ENCODE peak calls at places on chromosomes 16 and 17, in four cellular contexts. L, N, I and M are unnamed samples.

GRCh38 chr16:15704545-15704987 is 54.5 kb downstream of the NDE1 start:
- DNase-seq in L (peak; percentile 76), N (peak; percentile 53), I (peak; percentile 81), M (no peak)

GRCh38 chr17:72206376-72206775 is 85.6 kb downstream of the SOX9 start:
- DNase-seq in N (no peak), I (no peak), L (no peak), M (peak; percentile 29)

GRCh38 chr17:55093358-55093757 is 124.8 kb downstream of the STXBP4 start:
- DNase-seq in I (no peak), N (no peak), L (no peak), M (no peak)

GRCh38 chr17:67289174-67289876 is 44.3 kb upstream of the HELZ start:
- DNase-seq in N (no peak), I (peak; percentile 87), L (peak; percentile 41), M (peak; percentile 92)

GRCh38 chr17:31680126-31680525 is 178.9 kb downstream of the COPRS start:
- DNase-seq in L (peak; percentile 18), I (no peak), N (no peak), M (no peak)

GRCh38 chr17:70184207-70184606 is 14.9 kb downstream of the KCNJ2 start:
- DNase-seq in I (no peak), N (no peak), L (no peak), M (no peak)

GRCh38 chr16:67537636-67538591 is 9.3 kb downstream of the RIPOR1 start:
- DNase-seq in I (peak; percentile 85), N (peak; percentile 76), L (peak; percentile 50), M (peak; percentile 93)

GRCh38 chr16:67474551-67474950 is 6.4 kb downstream of the ATP6V0D1 start:
- DNase-seq in L (no peak), N (no peak), I (no peak), M (no peak)

GRCh38 chr17:69818467-69818866 is 256.6 kb upstream of the KCNJ16 start:
- DNase-seq in I (no peak), L (no peak), N (no peak), M (no peak)

GRCh38 chr17:52306314-52306713 is 147.8 kb upstream of the CA10 start:
- DNase-seq in L (no peak), I (no peak), N (no peak), M (no peak)

GRCh38 chr16:51393381-51394005 is 242.4 kb upstream of the SALL1 start:
- DNase-seq in L (no peak), N (no peak), I (no peak), M (no peak)

GRCh38 chr16:67016681-67017450 is 12.1 kb upstream of the CBFB start:
- DNase-seq in L (no peak), I (no peak), N (no peak), M (no peak)

GRCh38 chr16:87956169-87956770 is 5.0 kb downstream of the BANP start:
- DNase-seq in I (peak; percentile 66), L (no peak), N (peak; percentile 75), M (no peak)

GRCh38 chr16:27400751-27401620 is 988 bp upstream of the IL21R start:
- DNase-seq in L (no peak), I (no peak), N (no peak), M (no peak)

GRCh38 chr16:22161999-22162657 is at the start of gene SDR42E2:
- DNase-seq in N (peak; percentile 26), I (no peak), L (peak; percentile 84), M (no peak)

GRCh38 chr16:5220705-5221104 is 123.1 kb upstream of the EEF2KMT start:
- DNase-seq in L (no peak), I (no peak), N (no peak), M (no peak)

GRCh38 chr16:48609453-48610023 is 442 bp downstream of the N4BP1 start:
- DNase-seq in I (peak; percentile 55), N (peak; percentile 24), L (peak; percentile 43), M (peak; percentile 92)

GRCh38 chr16:67509016-67509415 is 19.6 kb upstream of the RIPOR1 start:
- DNase-seq in I (no peak), L (no peak), N (no peak), M (no peak)

GRCh38 chr16:69838417-69838990 is 76.4 kb downstream of the WWP2 start:
- DNase-seq in I (peak; percentile 66), L (no peak), N (no peak), M (no peak)

DNA sequence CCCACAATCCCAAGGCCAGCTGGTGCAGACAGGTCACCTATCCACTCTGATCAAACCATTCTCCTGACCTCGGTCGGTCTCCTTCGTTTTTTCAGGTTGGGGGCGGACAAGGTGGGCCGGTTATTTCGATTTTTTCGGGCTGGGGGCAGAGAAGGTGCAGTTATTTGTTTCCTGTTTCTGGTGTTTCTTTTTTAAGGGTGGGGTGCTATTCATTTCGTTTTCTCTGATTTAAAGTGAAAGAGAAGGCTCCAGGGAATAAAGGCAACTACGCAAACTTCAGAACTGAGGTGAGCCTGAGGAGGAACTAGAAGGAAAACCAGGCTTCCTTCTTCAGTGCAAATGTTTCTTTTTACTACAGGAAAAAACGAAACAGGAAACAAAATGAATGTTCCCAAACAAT is 64.8 kb downstream of the ANKRD11 start:
- DNase-seq in I (no peak), N (no peak), L (no peak), M (peak; percentile 23)
- H3K4me1 ChIP-seq in I (peaks cover 46% of the 10 kb centered on the region), N (peaks cover 58% of the 10 kb centered on the region), L (peaks cover 8% of the 10 kb centered on the region), M (peaks cover 7% of the 10 kb centered on the region)

DNA sequence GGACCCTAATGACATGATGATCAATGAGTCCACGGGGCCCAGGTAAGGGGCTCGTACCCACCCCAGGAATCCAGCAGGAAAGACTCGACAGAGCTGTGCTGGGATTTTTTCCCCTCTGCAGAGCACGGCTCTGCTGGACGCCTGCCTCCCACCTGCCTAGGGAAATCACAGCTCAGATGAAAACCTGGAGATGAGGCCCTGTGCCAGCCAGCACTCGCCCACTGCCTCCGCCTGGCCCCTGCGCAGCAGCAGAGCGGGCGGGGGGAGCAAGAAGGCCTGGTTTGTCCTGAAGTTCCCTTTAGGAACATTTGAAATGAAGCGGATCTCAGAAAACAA is 48.1 kb downstream of the RBFOX3 start:
- DNase-seq in L (no peak), N (no peak), I (no peak), M (no peak)
- H3K4me1 ChIP-seq in L (no peaks in the 10 kb centered on the region), N (no peaks in the 10 kb centered on the region), I (no peaks in the 10 kb centered on the region), M (no peaks in the 10 kb centered on the region)

DNA sequence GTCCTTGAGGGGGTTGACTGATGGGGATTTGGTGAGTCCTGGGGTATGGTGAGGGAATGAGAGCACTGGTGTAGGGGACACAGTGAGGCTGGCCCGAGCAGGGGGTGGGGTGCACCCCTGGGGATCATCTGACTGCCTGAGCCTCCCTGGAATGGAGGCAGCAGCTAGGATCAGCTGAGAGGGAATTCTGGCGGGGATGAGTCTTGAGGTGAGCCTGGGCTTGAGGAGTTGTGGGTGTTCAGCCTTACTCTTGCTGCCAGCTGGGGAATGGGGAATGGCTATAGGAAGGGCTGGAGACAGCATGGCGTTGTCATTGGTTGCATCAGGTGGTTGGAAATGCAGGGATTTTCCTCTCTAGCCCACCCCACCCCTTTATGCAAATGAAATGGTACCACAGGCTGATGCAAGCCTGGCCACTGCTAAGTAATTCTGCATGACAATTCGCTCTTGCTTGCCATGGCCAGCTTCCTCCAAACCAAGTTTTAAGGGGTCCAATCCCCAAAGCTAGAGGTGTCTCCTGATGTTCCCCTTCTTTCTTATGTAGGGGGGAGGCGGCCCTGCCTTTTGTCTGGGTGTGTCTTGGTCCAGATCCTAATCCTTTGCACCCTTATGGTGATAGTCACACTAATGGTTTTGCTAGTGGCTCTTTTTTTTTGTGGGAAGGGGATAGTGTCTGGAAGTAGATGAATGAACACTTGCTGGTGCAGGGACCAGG is 7.5 kb downstream of the NFE2L1 start:
- DNase-seq in L (peak; percentile 96), I (no peak), N (no peak), M (no peak)
- H3K4me1 ChIP-seq in L (peaks cover 18% of the 10 kb centered on the region), I (peaks cover 97% of the 10 kb centered on the region), N (peaks cover 23% of the 10 kb centered on the region), M (peaks cover 52% of the 10 kb centered on the region)

GRCh38 chr16:75088226-75088625 is 28.4 kb downstream of the LDHD start:
- DNase-seq in I (no peak), L (no peak), N (no peak), M (no peak)
- H3K4me1 ChIP-seq in I (peaks cover 64% of the 10 kb centered on the region), L (peaks cover 3% of the 10 kb centered on the region), N (no peaks in the 10 kb centered on the region), M (peaks cover 17% of the 10 kb centered on the region)

DNA sequence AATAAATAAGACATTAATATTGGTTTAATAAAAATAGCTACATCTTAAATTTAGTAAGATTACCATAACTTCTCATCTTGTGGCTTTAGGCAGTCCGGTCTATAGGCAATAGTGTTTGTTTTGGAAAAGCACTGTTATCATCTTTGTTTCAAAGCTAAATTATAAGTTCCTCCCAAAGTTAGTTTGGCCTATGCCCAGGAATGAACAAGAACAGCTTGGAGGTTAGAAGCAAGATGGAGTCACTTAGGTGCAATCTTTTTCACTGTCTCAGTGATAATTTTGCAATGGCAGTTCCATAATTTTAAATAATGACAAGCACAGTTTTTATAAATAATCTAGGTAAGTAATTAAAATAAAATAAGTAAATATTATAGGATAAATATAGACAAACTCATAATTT is 6.0 kb upstream of the LDHD start:
- DNase-seq in I (no peak), L (no peak), N (no peak), M (no peak)
- H3K4me1 ChIP-seq in I (no peaks in the 10 kb centered on the region), L (peaks cover 2% of the 10 kb centered on the region), N (no peaks in the 10 kb centered on the region), M (no peaks in the 10 kb centered on the region)

DNA sequence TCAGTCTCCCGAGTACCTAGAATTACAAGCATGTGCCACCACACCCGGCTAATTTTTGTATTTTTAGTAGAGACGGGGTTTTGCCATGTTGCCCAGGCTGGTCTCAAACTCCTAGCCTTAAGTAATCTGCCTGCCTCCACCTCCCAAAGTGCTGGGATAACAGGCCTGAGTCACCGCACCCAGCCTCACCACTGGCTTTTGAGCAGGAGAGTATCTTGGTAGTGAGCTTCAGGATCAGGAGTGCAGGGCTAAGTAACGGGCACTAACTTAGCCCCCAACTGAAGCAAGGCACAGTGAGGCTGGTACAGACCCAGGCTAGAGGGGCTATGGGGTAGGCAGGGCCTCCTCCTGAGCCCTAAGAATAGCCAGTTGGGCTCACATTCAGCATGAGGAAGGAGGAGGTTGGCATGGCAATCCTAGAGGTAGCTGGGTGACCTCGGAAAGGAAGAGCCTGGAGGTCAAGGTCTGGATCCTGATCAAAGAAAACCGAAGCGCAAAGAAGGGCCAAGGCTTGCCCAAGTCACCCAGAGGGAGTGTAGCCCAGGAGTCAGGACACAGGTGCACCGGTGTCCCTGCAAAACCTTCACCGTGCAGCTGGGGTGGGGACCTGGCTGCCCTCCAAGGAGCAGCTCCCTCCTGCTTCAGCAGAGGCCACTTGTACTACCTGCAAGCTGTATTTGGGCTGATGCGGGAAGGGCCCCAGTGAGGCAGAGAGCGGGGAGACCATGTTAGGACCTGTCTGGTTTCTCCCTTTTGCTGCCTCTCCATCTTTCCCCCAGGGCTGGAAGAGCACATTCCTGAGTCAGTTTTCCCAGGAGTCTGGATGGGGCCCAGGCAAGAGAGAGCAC is 1.3 kb upstream of the ADGRG5 start:
- DNase-seq in I (peak; percentile 2), L (peak; percentile 18), N (no peak), M (peak; percentile 39)
- H3K4me1 ChIP-seq in I (peaks cover 9% of the 10 kb centered on the region), L (peaks cover 5% of the 10 kb centered on the region), N (peaks cover 19% of the 10 kb centered on the region), M (peaks cover 3% of the 10 kb centered on the region)